ENCODE peak calls at places on chromosomes 5 and 9, in ten cellular contexts. One of them, this sample, is unnamed.

GRCh38 chr9:114507726-114508125 is 2.5 kb upstream of the WHRN start:
- DNase-seq in activated T-helper 1 cell treated with anti-CD3 and anti-CD28 coated beads, Interleukin-2, amount 50 U/mL, for 16 hours: no peak
- DNase-seq in posterior vena cava: no peak
- DNase-seq in NCI-H82: peak
- DNase-seq in stomach: no peak
- DNase-seq in HT-29: peak
- DNase-seq in NCI-H187 treated with DMSO at 0.1 percent for 48 hours: no peak
- DNase-seq in right lobe of liver: no peak
- DNase-seq in HTR-8/SVneo: no peak
- DNase-seq in skeletal muscle cell: no peak
- DNase-seq in this sample: peak

GRCh38 chr5:95284512-95285405 is at the start of gene MCTP1:
- DNase-seq in activated T-helper 1 cell treated with anti-CD3 and anti-CD28 coated beads, Interleukin-2, amount 50 U/mL, for 16 hours: no peak
- DNase-seq in posterior vena cava: no peak
- DNase-seq in NCI-H82: peak
- DNase-seq in stomach: peak
- DNase-seq in HT-29: no peak
- DNase-seq in NCI-H187 treated with DMSO at 0.1 percent for 48 hours: no peak
- DNase-seq in right lobe of liver: peak
- DNase-seq in HTR-8/SVneo: peak
- DNase-seq in skeletal muscle cell: no peak
- DNase-seq in this sample: peak

GRCh38 chr9:83266618-83267543 is 203.9 kb upstream of the RASEF start:
- DNase-seq in activated T-helper 1 cell treated with anti-CD3 and anti-CD28 coated beads, Interleukin-2, amount 50 U/mL, for 16 hours: no peak
- DNase-seq in posterior vena cava: no peak
- DNase-seq in NCI-H82: no peak
- DNase-seq in stomach: no peak
- DNase-seq in HT-29: no peak
- DNase-seq in NCI-H187 treated with DMSO at 0.1 percent for 48 hours: no peak
- DNase-seq in right lobe of liver: no peak
- DNase-seq in HTR-8/SVneo: no peak
- DNase-seq in skeletal muscle cell: no peak
- DNase-seq in this sample: peak

GRCh38 chr9:135078361-135078821 is 9.1 kb upstream of the OLFM1 start:
- DNase-seq in activated T-helper 1 cell treated with anti-CD3 and anti-CD28 coated beads, Interleukin-2, amount 50 U/mL, for 16 hours: no peak
- DNase-seq in posterior vena cava: peak
- DNase-seq in NCI-H82: peak
- DNase-seq in stomach: peak
- DNase-seq in HT-29: no peak
- DNase-seq in NCI-H187 treated with DMSO at 0.1 percent for 48 hours: no peak
- DNase-seq in right lobe of liver: no peak
- DNase-seq in HTR-8/SVneo: no peak
- DNase-seq in skeletal muscle cell: no peak
- DNase-seq in this sample: no peak

GRCh38 chr9:113963017-113963620 is 87.0 kb downstream of the ZNF618 start:
- DNase-seq in activated T-helper 1 cell treated with anti-CD3 and anti-CD28 coated beads, Interleukin-2, amount 50 U/mL, for 16 hours: no peak
- DNase-seq in posterior vena cava: no peak
- DNase-seq in NCI-H82: peak
- DNase-seq in stomach: peak
- DNase-seq in HT-29: peak
- DNase-seq in NCI-H187 treated with DMSO at 0.1 percent for 48 hours: no peak
- DNase-seq in right lobe of liver: peak
- DNase-seq in HTR-8/SVneo: peak
- DNase-seq in skeletal muscle cell: no peak
- DNase-seq in this sample: peak

GRCh38 chr9:127163409-127163808 is 41.0 kb upstream of the ANGPTL2 start:
- DNase-seq in activated T-helper 1 cell treated with anti-CD3 and anti-CD28 coated beads, Interleukin-2, amount 50 U/mL, for 16 hours: no peak
- DNase-seq in posterior vena cava: no peak
- DNase-seq in NCI-H82: no peak
- DNase-seq in stomach: no peak
- DNase-seq in HT-29: no peak
- DNase-seq in NCI-H187 treated with DMSO at 0.1 percent for 48 hours: no peak
- DNase-seq in right lobe of liver: no peak
- DNase-seq in HTR-8/SVneo: no peak
- DNase-seq in skeletal muscle cell: no peak
- DNase-seq in this sample: no peak

GRCh38 chr9:29830815-29831214 is 2257.5 kb upstream of the C9orf72 start:
- DNase-seq in activated T-helper 1 cell treated with anti-CD3 and anti-CD28 coated beads, Interleukin-2, amount 50 U/mL, for 16 hours: no peak
- DNase-seq in posterior vena cava: no peak
- DNase-seq in NCI-H82: peak
- DNase-seq in stomach: no peak
- DNase-seq in HT-29: peak
- DNase-seq in NCI-H187 treated with DMSO at 0.1 percent for 48 hours: no peak
- DNase-seq in right lobe of liver: no peak
- DNase-seq in HTR-8/SVneo: no peak
- DNase-seq in skeletal muscle cell: peak
- DNase-seq in this sample: peak

GRCh38 chr9:131276891-131277672 is 772 bp upstream of the FAM78A start:
- DNase-seq in activated T-helper 1 cell treated with anti-CD3 and anti-CD28 coated beads, Interleukin-2, amount 50 U/mL, for 16 hours: no peak
- DNase-seq in posterior vena cava: no peak
- DNase-seq in NCI-H82: peak
- DNase-seq in stomach: no peak
- DNase-seq in HT-29: no peak
- DNase-seq in NCI-H187 treated with DMSO at 0.1 percent for 48 hours: no peak
- DNase-seq in right lobe of liver: peak
- DNase-seq in HTR-8/SVneo: no peak
- DNase-seq in skeletal muscle cell: no peak
- DNase-seq in this sample: no peak

GRCh38 chr9:35756743-35757526 is 2.9 kb upstream of the MSMP start:
- DNase-seq in activated T-helper 1 cell treated with anti-CD3 and anti-CD28 coated beads, Interleukin-2, amount 50 U/mL, for 16 hours: no peak
- DNase-seq in posterior vena cava: peak
- DNase-seq in NCI-H82: peak
- DNase-seq in stomach: peak
- DNase-seq in HT-29: peak
- DNase-seq in NCI-H187 treated with DMSO at 0.1 percent for 48 hours: no peak
- DNase-seq in right lobe of liver: peak
- DNase-seq in HTR-8/SVneo: peak
- DNase-seq in skeletal muscle cell: no peak
- DNase-seq in this sample: peak

GRCh38 chr5:5767286-5767928 is 344.9 kb downstream of the ICE1 start:
- DNase-seq in activated T-helper 1 cell treated with anti-CD3 and anti-CD28 coated beads, Interleukin-2, amount 50 U/mL, for 16 hours: no peak
- DNase-seq in posterior vena cava: no peak
- DNase-seq in NCI-H82: no peak
- DNase-seq in stomach: peak
- DNase-seq in HT-29: no peak
- DNase-seq in NCI-H187 treated with DMSO at 0.1 percent for 48 hours: no peak
- DNase-seq in right lobe of liver: peak
- DNase-seq in HTR-8/SVneo: no peak
- DNase-seq in skeletal muscle cell: no peak
- DNase-seq in this sample: no peak

GRCh38 chr9:18357321-18357720 is 116.6 kb upstream of the ADAMTSL1 start:
- DNase-seq in activated T-helper 1 cell treated with anti-CD3 and anti-CD28 coated beads, Interleukin-2, amount 50 U/mL, for 16 hours: no peak
- DNase-seq in posterior vena cava: no peak
- DNase-seq in NCI-H82: no peak
- DNase-seq in stomach: no peak
- DNase-seq in HT-29: no peak
- DNase-seq in NCI-H187 treated with DMSO at 0.1 percent for 48 hours: no peak
- DNase-seq in right lobe of liver: no peak
- DNase-seq in HTR-8/SVneo: no peak
- DNase-seq in skeletal muscle cell: no peak
- DNase-seq in this sample: no peak

GRCh38 chr5:74643160-74643562 is 2.6 kb upstream of the ENC1 start:
- DNase-seq in activated T-helper 1 cell treated with anti-CD3 and anti-CD28 coated beads, Interleukin-2, amount 50 U/mL, for 16 hours: no peak
- DNase-seq in posterior vena cava: no peak
- DNase-seq in NCI-H82: no peak
- DNase-seq in stomach: no peak
- DNase-seq in HT-29: peak
- DNase-seq in NCI-H187 treated with DMSO at 0.1 percent for 48 hours: no peak
- DNase-seq in right lobe of liver: no peak
- DNase-seq in HTR-8/SVneo: peak
- DNase-seq in skeletal muscle cell: peak
- DNase-seq in this sample: peak

GRCh38 chr9:72592501-72593403 is 71.3 kb downstream of the TMC1 start:
- DNase-seq in activated T-helper 1 cell treated with anti-CD3 and anti-CD28 coated beads, Interleukin-2, amount 50 U/mL, for 16 hours: no peak
- DNase-seq in posterior vena cava: no peak
- DNase-seq in NCI-H82: peak
- DNase-seq in stomach: no peak
- DNase-seq in HT-29: peak
- DNase-seq in NCI-H187 treated with DMSO at 0.1 percent for 48 hours: peak
- DNase-seq in right lobe of liver: no peak
- DNase-seq in HTR-8/SVneo: peak
- DNase-seq in skeletal muscle cell: no peak
- DNase-seq in this sample: peak

GRCh38 chr5:90747693-90748092 is 189.1 kb downstream of the ADGRV1 start:
- DNase-seq in activated T-helper 1 cell treated with anti-CD3 and anti-CD28 coated beads, Interleukin-2, amount 50 U/mL, for 16 hours: no peak
- DNase-seq in posterior vena cava: no peak
- DNase-seq in NCI-H82: peak
- DNase-seq in stomach: no peak
- DNase-seq in HT-29: no peak
- DNase-seq in NCI-H187 treated with DMSO at 0.1 percent for 48 hours: no peak
- DNase-seq in right lobe of liver: no peak
- DNase-seq in HTR-8/SVneo: peak
- DNase-seq in skeletal muscle cell: no peak
- DNase-seq in this sample: peak

GRCh38 chr5:78824826-78825225 is 160.3 kb downstream of the ARSB start:
- DNase-seq in activated T-helper 1 cell treated with anti-CD3 and anti-CD28 coated beads, Interleukin-2, amount 50 U/mL, for 16 hours: no peak
- DNase-seq in posterior vena cava: no peak
- DNase-seq in NCI-H82: no peak
- DNase-seq in stomach: no peak
- DNase-seq in HT-29: no peak
- DNase-seq in NCI-H187 treated with DMSO at 0.1 percent for 48 hours: no peak
- DNase-seq in right lobe of liver: no peak
- DNase-seq in HTR-8/SVneo: no peak
- DNase-seq in skeletal muscle cell: no peak
- DNase-seq in this sample: no peak

GRCh38 chr9:131986089-131986488 is 93.6 kb downstream of the MED27 start:
- DNase-seq in activated T-helper 1 cell treated with anti-CD3 and anti-CD28 coated beads, Interleukin-2, amount 50 U/mL, for 16 hours: no peak
- DNase-seq in posterior vena cava: no peak
- DNase-seq in NCI-H82: no peak
- DNase-seq in stomach: no peak
- DNase-seq in HT-29: no peak
- DNase-seq in NCI-H187 treated with DMSO at 0.1 percent for 48 hours: no peak
- DNase-seq in right lobe of liver: no peak
- DNase-seq in HTR-8/SVneo: no peak
- DNase-seq in skeletal muscle cell: no peak
- DNase-seq in this sample: peak

GRCh38 chr5:15645776-15646175 is 145.8 kb downstream of the FBXL7 start:
- DNase-seq in activated T-helper 1 cell treated with anti-CD3 and anti-CD28 coated beads, Interleukin-2, amount 50 U/mL, for 16 hours: no peak
- DNase-seq in posterior vena cava: no peak
- DNase-seq in NCI-H82: no peak
- DNase-seq in stomach: no peak
- DNase-seq in HT-29: no peak
- DNase-seq in NCI-H187 treated with DMSO at 0.1 percent for 48 hours: no peak
- DNase-seq in right lobe of liver: no peak
- DNase-seq in HTR-8/SVneo: no peak
- DNase-seq in skeletal muscle cell: no peak
- DNase-seq in this sample: no peak

GRCh38 chr5:36944607-36945225 is 68.1 kb downstream of the NIPBL start:
- DNase-seq in activated T-helper 1 cell treated with anti-CD3 and anti-CD28 coated beads, Interleukin-2, amount 50 U/mL, for 16 hours: no peak
- DNase-seq in posterior vena cava: no peak
- DNase-seq in NCI-H82: peak
- DNase-seq in stomach: no peak
- DNase-seq in HT-29: peak
- DNase-seq in NCI-H187 treated with DMSO at 0.1 percent for 48 hours: no peak
- DNase-seq in right lobe of liver: no peak
- DNase-seq in HTR-8/SVneo: peak
- DNase-seq in skeletal muscle cell: no peak
- DNase-seq in this sample: peak

GRCh38 chr5:67089200-67089725 is 107.3 kb downstream of the CD180 start:
- DNase-seq in activated T-helper 1 cell treated with anti-CD3 and anti-CD28 coated beads, Interleukin-2, amount 50 U/mL, for 16 hours: no peak
- DNase-seq in posterior vena cava: no peak
- DNase-seq in NCI-H82: peak
- DNase-seq in stomach: no peak
- DNase-seq in HT-29: no peak
- DNase-seq in NCI-H187 treated with DMSO at 0.1 percent for 48 hours: no peak
- DNase-seq in right lobe of liver: no peak
- DNase-seq in HTR-8/SVneo: no peak
- DNase-seq in skeletal muscle cell: peak
- DNase-seq in this sample: peak